ENCODE peak calls at places on chromosomes 12 and 14, in nine cellular contexts. R is H9; Z is heart left ventricle; I is endothelial cell of umbilical vein; B is Panc1; U is cardiac muscle cell; N is colonic mucosa; M is body of pancreas; S is CD4-positive, alpha-beta T cell. T is an unnamed sample. For H3K9me3, the result is how much of the 10 kb centered on the place peaks cover.

GRCh38 chr14:70280931-70281330 is 78.6 kb downstream of the COX16 start:
- DNase-seq in R (no peak), Z (no peak), I (no peak), B (no peak), U (no peak), N (no peak), M (no peak), S (no peak), T (no peak)

GRCh38 chr14:68695871-68696665 is 96.8 kb downstream of the ZFP36L1 start:
- DNase-seq in R (no peak), Z (no peak), I (peak), B (no peak), U (no peak), N (no peak), M (no peak), S (no peak), T (no peak)

GRCh38 chr12:50105913-50106450 is 2.2 kb downstream of the GPD1 start:
- DNase-seq in R (no peak), Z (no peak), I (no peak), B (no peak), U (no peak), N (no peak), M (no peak), S (no peak), T (no peak)

GRCh38 chr14:38255673-38256357 is at the start of gene CLEC14A:
- DNase-seq in R (peak), Z (peak), I (no peak), B (no peak), U (no peak), N (peak), M (peak), S (peak), T (peak)

GRCh38 chr12:88579572-88579940 is 715 bp downstream of the KITLG start:
- DNase-seq in R (no peak), Z (peak), I (no peak), B (no peak), U (peak), N (peak), M (peak), S (no peak), T (peak)

GRCh38 chr12:41439134-41439533 is 251.0 kb downstream of the PDZRN4 start:
- DNase-seq in R (no peak), Z (no peak), I (no peak), B (no peak), U (no peak), N (no peak), M (no peak), S (no peak), T (no peak)

GRCh38 chr12:109888179-109889020 is 8.1 kb upstream of the GLTP start:
- DNase-seq in R (no peak), Z (no peak), I (peak), B (peak), U (peak), N (no peak), M (peak), S (no peak), T (no peak)

GRCh38 chr12:30110970-30111586 is 327.3 kb upstream of the TMTC1 start:
- DNase-seq in R (no peak), Z (no peak), I (peak), B (no peak), U (peak), N (no peak), M (no peak), S (no peak), T (no peak)

GRCh38 chr12:4190376-4191063 is 83.0 kb upstream of the CCND2 start:
- DNase-seq in R (no peak), Z (no peak), I (no peak), B (no peak), U (no peak), N (no peak), M (no peak), S (no peak), T (no peak)

GRCh38 chr14:93035917-93036651 is 79.6 kb downstream of the ITPK1 start:
- DNase-seq in R (no peak), Z (peak), I (no peak), B (no peak), U (peak), N (no peak), M (no peak), S (no peak), T (peak)

GRCh38 chr12:9702239-9702638 is 30.7 kb downstream of the CLECL1 start:
- DNase-seq in R (no peak), Z (no peak), I (no peak), B (no peak), U (no peak), N (no peak), M (no peak), S (no peak), T (no peak)

GRCh38 chr14:50060871-50061663 is 55.3 kb downstream of the VCPKMT start:
- DNase-seq in R (no peak), Z (peak), I (peak), B (no peak), U (peak), N (peak), M (peak), S (no peak), T (peak)

GRCh38 chr12:14167005-14167628 is 185.7 kb upstream of the GRIN2B start:
- DNase-seq in R (peak), Z (no peak), I (peak), B (peak), U (peak), N (peak), M (peak), S (peak), T (no peak)

GRCh38 chr14:97056086-97056485 is 258.9 kb downstream of the VRK1 start:
- DNase-seq in R (no peak), Z (no peak), I (no peak), B (no peak), U (no peak), N (no peak), M (no peak), S (no peak), T (no peak)

GRCh38 chr12:49959570-49960473 is 1.9 kb upstream of the AQP5 start:
- DNase-seq in R (peak), Z (peak), I (peak), B (no peak), U (peak), N (no peak), M (peak), S (no peak), T (no peak)

GRCh38 chr12:63304844-63305243 is 153.8 kb upstream of the AVPR1A start:
- DNase-seq in R (no peak), Z (no peak), I (no peak), B (no peak), U (no peak), N (no peak), M (no peak), S (no peak), T (no peak)

GRCh38 chr12:108634225-108634795 is 616 bp upstream of the SELPLG start:
- DNase-seq in R (peak), Z (no peak), I (no peak), B (no peak), U (no peak), N (no peak), M (peak), S (no peak), T (no peak)

GRCh38 chr12:49483621-49484020 is 55.2 kb upstream of the KCNH3 start:
- DNase-seq in R (no peak), Z (no peak), I (no peak), B (no peak), U (no peak), N (no peak), M (no peak), S (no peak), T (no peak)

GRCh38 chr12:43754015-43754414 is 4.6 kb downstream of the PUS7L start:
- DNase-seq in R (no peak), Z (no peak), I (no peak), B (no peak), U (no peak), N (no peak), M (no peak), S (no peak), T (no peak)

GRCh38 chr14:99242238-99242637 is 29.8 kb downstream of the BCL11B start:
- DNase-seq in R (no peak), Z (no peak), I (no peak), B (no peak), U (no peak), N (no peak), M (no peak), S (no peak), T (no peak)

GRCh38 chr14:99242816-99243795 is 28.9 kb downstream of the BCL11B start:
- DNase-seq in R (no peak), Z (no peak), I (no peak), B (no peak), U (no peak), N (no peak), M (no peak), S (no peak), T (no peak)

GRCh38 chr14:99239661-99240092 is 32.3 kb downstream of the BCL11B start:
- DNase-seq in R (no peak), Z (no peak), I (no peak), B (no peak), U (no peak), N (no peak), M (no peak), S (no peak), T (no peak)

GRCh38 chr14:99240512-99241313 is 31.3 kb downstream of the BCL11B start:
- DNase-seq in R (no peak), Z (no peak), I (no peak), B (no peak), U (no peak), N (no peak), M (no peak), S (no peak), T (no peak)

DNA sequence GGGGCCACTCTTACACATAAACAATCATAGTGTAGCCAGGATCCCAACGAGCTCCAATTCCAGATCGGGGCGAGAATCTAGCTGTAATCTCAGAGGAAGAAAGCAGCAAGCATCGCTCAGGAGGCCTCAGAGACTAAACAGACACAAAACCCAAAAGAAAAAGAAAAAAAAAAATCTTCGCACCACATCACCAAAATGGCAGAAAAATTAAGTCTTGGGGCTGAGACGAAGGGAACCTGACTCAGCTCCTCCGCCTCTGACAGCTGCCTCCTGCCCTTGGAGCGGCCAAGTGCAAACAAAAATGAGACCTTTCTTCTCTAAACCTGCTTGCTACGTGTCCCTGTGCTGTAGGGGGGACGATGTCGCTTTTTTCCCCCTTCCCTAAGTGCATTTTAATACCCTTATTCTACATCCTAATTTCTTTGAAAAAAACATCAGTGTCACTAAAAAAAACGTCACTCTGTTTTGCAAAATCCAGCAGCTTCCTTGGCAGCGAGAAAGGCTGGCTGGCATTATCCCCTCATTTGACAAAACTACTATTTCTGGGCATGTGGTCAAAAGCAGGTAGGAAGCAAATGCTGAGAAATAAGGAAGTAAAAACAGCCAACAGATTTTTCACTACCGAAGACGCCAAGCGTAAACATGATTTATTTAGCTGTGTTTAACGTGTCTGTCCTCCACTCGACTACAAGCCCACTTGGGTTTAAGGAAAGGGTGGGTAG is 30.5 kb downstream of the BCL11B start:
- DNase-seq in R (no peak), Z (no peak), I (no peak), B (no peak), U (no peak), N (no peak), M (no peak), S (no peak), T (no peak)
- TF ChIP-seq CTCF in R (no peak), Z (no peak), I (no peak), B (no peak), U (no peak), N (no peak), M (no peak), S (no peak), T (no peak)

GRCh38 chr12:38144601-38145436 is 171.8 kb upstream of the ALG10B start:
- DNase-seq in R (no peak), Z (no peak), I (no peak), B (no peak), U (no peak), N (no peak), M (no peak), S (no peak), T (no peak)
- H3K9me3 ChIP-seq in R (half or more), Z (under half), I (under half), B (under half), U (under half), N (under half), M (under half), S (under half), T (under half)

DNA sequence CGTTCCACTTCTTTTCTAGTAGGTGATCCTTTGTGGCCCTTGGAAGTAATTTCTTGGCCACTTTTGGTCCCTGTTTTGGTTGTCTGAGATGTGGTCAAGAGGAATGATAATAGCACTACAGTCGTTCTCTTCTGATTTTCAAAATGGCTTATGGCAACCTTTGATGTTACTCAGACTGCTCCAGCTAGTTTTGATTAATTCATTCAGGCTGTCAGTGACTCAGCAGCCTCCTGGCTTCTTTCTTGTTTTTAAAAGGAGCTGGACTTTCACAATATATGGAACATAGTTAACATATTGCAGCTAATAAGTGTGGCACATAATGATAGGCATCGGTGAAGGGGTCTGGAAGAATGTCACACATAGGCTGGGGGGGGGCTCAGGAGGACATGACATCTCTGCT is 47.3 kb downstream of the WDR20 start:
- DNase-seq in R (no peak), Z (no peak), I (peak), B (no peak), U (peak), N (no peak), M (peak), S (no peak), T (no peak)
- TF ChIP-seq CTCF in R (no peak), Z (no peak), I (no peak), B (no peak), U (no peak), N (no peak), M (no peak), S (no peak), T (no peak)

GRCh38 chr14:27367345-27367744 is 769.5 kb upstream of the NOVA1 start:
- DNase-seq in R (no peak), Z (no peak), I (no peak), B (no peak), U (no peak), N (no peak), M (no peak), S (no peak), T (no peak)

GRCh38 chr14:27370775-27371174 is 772.9 kb upstream of the NOVA1 start:
- DNase-seq in R (no peak), Z (no peak), I (no peak), B (no peak), U (no peak), N (no peak), M (no peak), S (no peak), T (no peak)

GRCh38 chr14:27371868-27372267 is 774.0 kb upstream of the NOVA1 start:
- DNase-seq in R (no peak), Z (no peak), I (no peak), B (no peak), U (no peak), N (no peak), M (no peak), S (no peak), T (no peak)

GRCh38 chr14:27372771-27373170 is 774.9 kb upstream of the NOVA1 start:
- DNase-seq in R (no peak), Z (no peak), I (no peak), B (no peak), U (no peak), N (no peak), M (no peak), S (no peak), T (no peak)

GRCh38 chr14:27371209-27371608 is 773.4 kb upstream of the NOVA1 start:
- DNase-seq in R (no peak), Z (no peak), I (no peak), B (no peak), U (no peak), N (no peak), M (no peak), S (no peak), T (no peak)
- H3K9me3 ChIP-seq in R (under half), Z (under half), I (under half), B (under half), U (under half), N (under half), M (under half), S (under half), T (under half)

T was measured in left ventricle myocardium inferior.